ENCODE peak calls at places on chromosomes 5 and 9, in ten cellular contexts. One of them, this sample, is unnamed.

GRCh38 chr9:114316605-114317230 is 6.2 kb upstream of the ORM1 start:
- DNase-seq in colonic mucosa: peak; percentile 11
- DNase-seq in brain microvascular endothelial cell: no peak
- DNase-seq in spleen: no peak
- DNase-seq in CD8-positive, alpha-beta T cell: no peak
- DNase-seq in left ventricle myocardium inferior: no peak
- DNase-seq in heart left ventricle: no peak
- DNase-seq in suprapubic skin: no peak
- DNase-seq in fibroblast of lung: peak; percentile 33
- DNase-seq in AG04450: no peak
- DNase-seq in this sample: no peak

GRCh38 chr5:157280927-157281326 is 15.0 kb downstream of the CYFIP2 start:
- DNase-seq in colonic mucosa: no peak
- DNase-seq in brain microvascular endothelial cell: peak; percentile 22
- DNase-seq in spleen: no peak
- DNase-seq in CD8-positive, alpha-beta T cell: no peak
- DNase-seq in left ventricle myocardium inferior: no peak
- DNase-seq in heart left ventricle: no peak
- DNase-seq in suprapubic skin: no peak
- DNase-seq in fibroblast of lung: peak; percentile 65
- DNase-seq in AG04450: no peak
- DNase-seq in this sample: peak; percentile 69

GRCh38 chr5:53994148-53994547 is 316.2 kb downstream of the ARL15 start:
- DNase-seq in colonic mucosa: no peak
- DNase-seq in brain microvascular endothelial cell: no peak
- DNase-seq in spleen: no peak
- DNase-seq in CD8-positive, alpha-beta T cell: no peak
- DNase-seq in left ventricle myocardium inferior: no peak
- DNase-seq in heart left ventricle: no peak
- DNase-seq in suprapubic skin: no peak
- DNase-seq in fibroblast of lung: peak; percentile 62
- DNase-seq in AG04450: peak; percentile 30
- DNase-seq in this sample: peak; percentile 47

GRCh38 chr5:169707714-169708113 is 70.6 kb downstream of the DOCK2 start:
- DNase-seq in colonic mucosa: no peak
- DNase-seq in brain microvascular endothelial cell: no peak
- DNase-seq in spleen: no peak
- DNase-seq in CD8-positive, alpha-beta T cell: no peak
- DNase-seq in left ventricle myocardium inferior: no peak
- DNase-seq in heart left ventricle: no peak
- DNase-seq in suprapubic skin: no peak
- DNase-seq in fibroblast of lung: peak; percentile 33
- DNase-seq in AG04450: no peak
- DNase-seq in this sample: no peak

GRCh38 chr5:117547192-117547591 is 972.6 kb upstream of the SEMA6A start:
- DNase-seq in colonic mucosa: no peak
- DNase-seq in brain microvascular endothelial cell: no peak
- DNase-seq in spleen: no peak
- DNase-seq in CD8-positive, alpha-beta T cell: no peak
- DNase-seq in left ventricle myocardium inferior: no peak
- DNase-seq in heart left ventricle: no peak
- DNase-seq in suprapubic skin: no peak
- DNase-seq in fibroblast of lung: no peak
- DNase-seq in AG04450: no peak
- DNase-seq in this sample: no peak

GRCh38 chr9:121105531-121105930 is 30.8 kb downstream of the CNTRL start:
- DNase-seq in colonic mucosa: no peak
- DNase-seq in brain microvascular endothelial cell: no peak
- DNase-seq in spleen: no peak
- DNase-seq in CD8-positive, alpha-beta T cell: no peak
- DNase-seq in left ventricle myocardium inferior: no peak
- DNase-seq in heart left ventricle: no peak
- DNase-seq in suprapubic skin: no peak
- DNase-seq in fibroblast of lung: no peak
- DNase-seq in AG04450: no peak
- DNase-seq in this sample: no peak

GRCh38 chr5:84091400-84091799 is 293.3 kb downstream of the EDIL3 start:
- DNase-seq in colonic mucosa: no peak
- DNase-seq in brain microvascular endothelial cell: no peak
- DNase-seq in spleen: no peak
- DNase-seq in CD8-positive, alpha-beta T cell: no peak
- DNase-seq in left ventricle myocardium inferior: no peak
- DNase-seq in heart left ventricle: no peak
- DNase-seq in suprapubic skin: no peak
- DNase-seq in fibroblast of lung: no peak
- DNase-seq in AG04450: no peak
- DNase-seq in this sample: no peak

GRCh38 chr9:89312154-89312616 is 1.2 kb downstream of the CKS2 start:
- DNase-seq in colonic mucosa: peak; percentile 36
- DNase-seq in brain microvascular endothelial cell: no peak
- DNase-seq in spleen: no peak
- DNase-seq in CD8-positive, alpha-beta T cell: no peak
- DNase-seq in left ventricle myocardium inferior: no peak
- DNase-seq in heart left ventricle: no peak
- DNase-seq in suprapubic skin: no peak
- DNase-seq in fibroblast of lung: no peak
- DNase-seq in AG04450: no peak
- DNase-seq in this sample: no peak

GRCh38 chr5:59187772-59188347 is 605.0 kb downstream of the RAB3C start:
- DNase-seq in colonic mucosa: no peak
- DNase-seq in brain microvascular endothelial cell: peak; percentile 62
- DNase-seq in spleen: no peak
- DNase-seq in CD8-positive, alpha-beta T cell: no peak
- DNase-seq in left ventricle myocardium inferior: no peak
- DNase-seq in heart left ventricle: no peak
- DNase-seq in suprapubic skin: no peak
- DNase-seq in fibroblast of lung: peak; percentile 33
- DNase-seq in AG04450: no peak
- DNase-seq in this sample: no peak

GRCh38 chr5:59182722-59183121 is 599.8 kb downstream of the RAB3C start:
- DNase-seq in colonic mucosa: no peak
- DNase-seq in brain microvascular endothelial cell: no peak
- DNase-seq in spleen: no peak
- DNase-seq in CD8-positive, alpha-beta T cell: no peak
- DNase-seq in left ventricle myocardium inferior: no peak
- DNase-seq in heart left ventricle: no peak
- DNase-seq in suprapubic skin: no peak
- DNase-seq in fibroblast of lung: no peak
- DNase-seq in AG04450: no peak
- DNase-seq in this sample: no peak

GRCh38 chr5:59185757-59186385 is 603.0 kb downstream of the RAB3C start:
- DNase-seq in colonic mucosa: no peak
- DNase-seq in brain microvascular endothelial cell: no peak
- DNase-seq in spleen: no peak
- DNase-seq in CD8-positive, alpha-beta T cell: no peak
- DNase-seq in left ventricle myocardium inferior: no peak
- DNase-seq in heart left ventricle: no peak
- DNase-seq in suprapubic skin: no peak
- DNase-seq in fibroblast of lung: no peak
- DNase-seq in AG04450: no peak
- DNase-seq in this sample: no peak

GRCh38 chr5:59186623-59187022 is 603.7 kb downstream of the RAB3C start:
- DNase-seq in colonic mucosa: no peak
- DNase-seq in brain microvascular endothelial cell: no peak
- DNase-seq in spleen: no peak
- DNase-seq in CD8-positive, alpha-beta T cell: no peak
- DNase-seq in left ventricle myocardium inferior: no peak
- DNase-seq in heart left ventricle: no peak
- DNase-seq in suprapubic skin: no peak
- DNase-seq in fibroblast of lung: peak; percentile 67
- DNase-seq in AG04450: no peak
- DNase-seq in this sample: no peak

GRCh38 chr5:59184769-59185168 is 601.9 kb downstream of the RAB3C start:
- DNase-seq in colonic mucosa: no peak
- DNase-seq in brain microvascular endothelial cell: no peak
- DNase-seq in spleen: no peak
- DNase-seq in CD8-positive, alpha-beta T cell: no peak
- DNase-seq in left ventricle myocardium inferior: no peak
- DNase-seq in heart left ventricle: no peak
- DNase-seq in suprapubic skin: no peak
- DNase-seq in fibroblast of lung: no peak
- DNase-seq in AG04450: no peak
- DNase-seq in this sample: no peak
- TF ChIP-seq CTCF in colonic mucosa: no peak
- TF ChIP-seq CTCF in brain microvascular endothelial cell: no peak
- TF ChIP-seq CTCF in spleen: no peak
- TF ChIP-seq CTCF in CD8-positive, alpha-beta T cell: no peak
- TF ChIP-seq CTCF in left ventricle myocardium inferior: no peak
- TF ChIP-seq CTCF in heart left ventricle: no peak
- TF ChIP-seq CTCF in suprapubic skin: no peak
- TF ChIP-seq CTCF in fibroblast of lung: no peak
- TF ChIP-seq CTCF in AG04450: no peak
- TF ChIP-seq CTCF in this sample: no peak

DNA sequence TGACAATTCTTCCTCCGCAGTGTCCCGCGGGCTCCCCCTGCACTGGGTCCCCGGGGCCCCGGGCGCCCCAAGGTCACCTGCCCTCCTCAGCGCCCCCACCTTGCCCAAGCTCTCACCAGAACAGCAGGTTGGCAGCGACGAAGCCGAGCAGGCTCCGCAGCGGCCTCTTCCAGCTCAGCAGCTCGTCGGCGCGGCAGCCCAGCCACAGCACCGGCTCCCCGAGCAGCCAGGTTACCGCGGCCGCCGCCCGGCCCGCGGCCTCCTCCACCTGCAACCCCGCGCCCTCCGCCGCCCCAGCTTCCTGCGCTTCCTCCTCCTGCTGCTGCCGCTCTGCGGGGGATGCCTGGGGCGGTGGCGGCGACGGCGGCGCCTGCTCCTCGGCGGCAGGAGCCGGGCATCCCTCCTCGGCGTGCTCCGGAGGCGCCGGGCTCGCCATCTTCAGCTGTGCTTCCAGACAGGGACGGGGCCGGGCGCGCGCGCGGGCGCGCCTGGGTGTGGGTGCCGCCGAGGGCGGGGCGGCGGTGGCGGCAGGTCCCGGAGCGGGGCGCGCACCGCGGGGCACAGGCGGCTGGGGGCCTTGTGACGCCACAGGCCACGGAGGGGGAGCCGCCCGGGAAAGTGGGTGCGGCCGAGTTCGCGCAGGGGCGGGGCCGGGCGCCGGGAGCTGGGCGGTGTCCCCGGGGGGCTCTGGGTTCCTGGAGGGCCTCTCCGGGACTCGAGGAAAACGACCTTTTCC is at the start of gene RETREG1:
- DNase-seq in colonic mucosa: peak; percentile 76
- DNase-seq in brain microvascular endothelial cell: no peak
- DNase-seq in spleen: peak; percentile 93
- DNase-seq in CD8-positive, alpha-beta T cell: peak; percentile 73
- DNase-seq in left ventricle myocardium inferior: peak; percentile 68
- DNase-seq in heart left ventricle: peak; percentile 67
- DNase-seq in suprapubic skin: peak; percentile 89
- DNase-seq in fibroblast of lung: peak; percentile 29
- DNase-seq in AG04450: no peak
- DNase-seq in this sample: no peak
- H3K27me3 ChIP-seq in colonic mucosa: no peaks in the 10 kb centered on the region
- H3K27me3 ChIP-seq in brain microvascular endothelial cell: peaks cover 32% of the 10 kb centered on the region
- H3K27me3 ChIP-seq in spleen: no peaks in the 10 kb centered on the region
- H3K27me3 ChIP-seq in CD8-positive, alpha-beta T cell: no peaks in the 10 kb centered on the region
- H3K27me3 ChIP-seq in left ventricle myocardium inferior: peaks cover 9% of the 10 kb centered on the region
- H3K27me3 ChIP-seq in heart left ventricle: no peaks in the 10 kb centered on the region
- H3K27me3 ChIP-seq in suprapubic skin: no peaks in the 10 kb centered on the region
- H3K27me3 ChIP-seq in fibroblast of lung: peaks cover 20% of the 10 kb centered on the region
- H3K27me3 ChIP-seq in AG04450: peaks cover 31% of the 10 kb centered on the region
- H3K27me3 ChIP-seq in this sample: peaks cover 19% of the 10 kb centered on the region

DNA sequence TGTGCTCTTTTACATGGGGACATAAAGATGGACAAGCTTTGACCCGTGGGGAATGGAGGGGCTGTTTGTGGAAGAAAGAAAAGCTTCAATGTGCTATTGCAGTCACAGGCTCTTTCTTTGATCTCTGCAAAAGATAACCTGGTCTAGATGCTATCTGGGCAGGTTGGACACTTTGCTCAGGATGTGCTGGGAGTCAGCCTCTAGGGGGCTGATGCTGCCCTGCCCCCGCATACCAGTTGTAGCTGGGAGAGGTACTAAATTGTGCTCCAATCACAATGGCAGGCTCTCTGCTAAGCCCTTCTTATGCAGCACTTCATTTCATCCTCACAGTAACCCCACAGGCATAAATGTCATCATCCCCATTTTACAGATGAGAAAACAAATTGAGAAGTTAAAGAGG is 67.2 kb downstream of the PSD2 start:
- DNase-seq in colonic mucosa: no peak
- DNase-seq in brain microvascular endothelial cell: no peak
- DNase-seq in spleen: no peak
- DNase-seq in CD8-positive, alpha-beta T cell: no peak
- DNase-seq in left ventricle myocardium inferior: no peak
- DNase-seq in heart left ventricle: no peak
- DNase-seq in suprapubic skin: no peak
- DNase-seq in fibroblast of lung: no peak
- DNase-seq in AG04450: no peak
- DNase-seq in this sample: no peak
- H3K4me3 ChIP-seq in colonic mucosa: no peak overlapping the region
- H3K4me3 ChIP-seq in brain microvascular endothelial cell: no peak overlapping the region
- H3K4me3 ChIP-seq in spleen: no peak overlapping the region
- H3K4me3 ChIP-seq in CD8-positive, alpha-beta T cell: no peak overlapping the region
- H3K4me3 ChIP-seq in left ventricle myocardium inferior: no peak overlapping the region
- H3K4me3 ChIP-seq in heart left ventricle: no peak overlapping the region
- H3K4me3 ChIP-seq in suprapubic skin: no peak overlapping the region
- H3K4me3 ChIP-seq in fibroblast of lung: no peak overlapping the region
- H3K4me3 ChIP-seq in AG04450: no peak overlapping the region
- H3K4me3 ChIP-seq in this sample: no peak overlapping the region

GRCh38 chr9:135617538-135617900 is 21.8 kb downstream of the GLT6D1 start:
- DNase-seq in colonic mucosa: no peak
- DNase-seq in brain microvascular endothelial cell: no peak
- DNase-seq in spleen: no peak
- DNase-seq in CD8-positive, alpha-beta T cell: no peak
- DNase-seq in left ventricle myocardium inferior: no peak
- DNase-seq in heart left ventricle: no peak
- DNase-seq in suprapubic skin: peak; percentile 55
- DNase-seq in fibroblast of lung: no peak
- DNase-seq in AG04450: no peak
- DNase-seq in this sample: no peak

GRCh38 chr9:135613946-135614805 is 25.2 kb downstream of the GLT6D1 start:
- DNase-seq in colonic mucosa: no peak
- DNase-seq in brain microvascular endothelial cell: no peak
- DNase-seq in spleen: no peak
- DNase-seq in CD8-positive, alpha-beta T cell: no peak
- DNase-seq in left ventricle myocardium inferior: no peak
- DNase-seq in heart left ventricle: no peak
- DNase-seq in suprapubic skin: peak; percentile 49
- DNase-seq in fibroblast of lung: no peak
- DNase-seq in AG04450: no peak
- DNase-seq in this sample: no peak

GRCh38 chr9:135614821-135615665 is 24.3 kb downstream of the GLT6D1 start:
- DNase-seq in colonic mucosa: no peak
- DNase-seq in brain microvascular endothelial cell: no peak
- DNase-seq in spleen: no peak
- DNase-seq in CD8-positive, alpha-beta T cell: no peak
- DNase-seq in left ventricle myocardium inferior: no peak
- DNase-seq in heart left ventricle: no peak
- DNase-seq in suprapubic skin: peak; percentile 57
- DNase-seq in fibroblast of lung: no peak
- DNase-seq in AG04450: no peak
- DNase-seq in this sample: no peak

GRCh38 chr9:135616621-135617537 is 22.5 kb downstream of the GLT6D1 start:
- DNase-seq in colonic mucosa: no peak
- DNase-seq in brain microvascular endothelial cell: no peak
- DNase-seq in spleen: no peak
- DNase-seq in CD8-positive, alpha-beta T cell: no peak
- DNase-seq in left ventricle myocardium inferior: no peak
- DNase-seq in heart left ventricle: no peak
- DNase-seq in suprapubic skin: no peak
- DNase-seq in fibroblast of lung: no peak
- DNase-seq in AG04450: no peak
- DNase-seq in this sample: no peak

DNA sequence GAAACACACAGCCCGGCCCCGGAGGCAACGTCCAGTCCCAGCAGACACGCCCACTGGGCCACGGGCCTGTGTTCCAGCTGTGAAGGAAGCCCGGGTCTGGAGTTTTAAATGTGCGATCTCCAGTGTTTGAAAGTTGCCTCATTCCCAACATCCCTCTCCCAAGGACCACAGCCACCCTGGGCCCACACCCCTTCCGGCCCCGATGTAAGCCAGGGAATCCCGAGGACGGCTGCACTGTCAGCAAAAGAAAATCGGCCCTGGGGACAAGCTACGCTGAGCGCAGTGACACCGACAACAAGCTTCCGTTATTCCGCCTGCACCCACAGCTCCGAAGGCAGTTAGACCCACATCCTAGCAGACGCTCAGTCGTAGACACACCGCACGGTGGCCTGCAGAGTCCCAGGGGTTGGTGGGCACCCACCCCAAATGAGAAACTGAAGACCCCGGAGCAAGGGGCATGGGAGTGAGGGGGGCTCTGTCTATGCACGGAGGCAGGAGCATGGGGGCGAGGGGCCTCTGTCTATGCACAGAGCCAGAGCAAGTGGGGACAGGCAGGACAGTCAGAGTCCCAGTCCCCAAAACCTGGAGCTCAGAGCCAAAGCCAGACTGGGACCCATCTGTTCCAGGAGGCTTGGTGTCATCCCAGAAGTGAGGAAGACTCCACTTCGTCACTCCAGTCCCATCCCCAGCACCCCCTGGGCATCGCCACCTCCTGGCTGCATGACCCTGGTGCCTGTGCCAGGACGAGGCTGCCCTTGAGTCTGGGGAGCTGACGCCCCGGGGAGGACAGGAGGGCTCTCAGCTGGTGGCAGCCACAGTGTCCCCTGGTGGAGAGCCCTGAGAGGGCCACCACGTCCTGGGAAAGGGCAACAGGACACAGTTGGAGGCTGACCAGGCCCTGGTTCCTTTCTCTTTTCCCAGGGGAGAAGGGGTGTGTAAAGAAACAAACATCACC is 23.4 kb downstream of the GLT6D1 start:
- DNase-seq in colonic mucosa: no peak
- DNase-seq in brain microvascular endothelial cell: no peak
- DNase-seq in spleen: no peak
- DNase-seq in CD8-positive, alpha-beta T cell: no peak
- DNase-seq in left ventricle myocardium inferior: no peak
- DNase-seq in heart left ventricle: no peak
- DNase-seq in suprapubic skin: peak; percentile 49
- DNase-seq in fibroblast of lung: no peak
- DNase-seq in AG04450: no peak
- DNase-seq in this sample: no peak
- TF ChIP-seq CTCF in colonic mucosa: no peak
- TF ChIP-seq CTCF in brain microvascular endothelial cell: peak; percentile 20
- TF ChIP-seq CTCF in spleen: no peak
- TF ChIP-seq CTCF in CD8-positive, alpha-beta T cell: no peak
- TF ChIP-seq CTCF in left ventricle myocardium inferior: no peak
- TF ChIP-seq CTCF in heart left ventricle: no peak
- TF ChIP-seq CTCF in suprapubic skin: no peak
- TF ChIP-seq CTCF in fibroblast of lung: no peak
- TF ChIP-seq CTCF in AG04450: no peak
- TF ChIP-seq CTCF in this sample: peak; percentile 10